ENCODE peak calls at places on chromosome 11, in four cellular contexts. L is ovary, Y is aorta, J is mesendoderm. G is an unnamed sample.

GRCh38 chr11:110389946-110390345 is 39.8 kb upstream of the FDX1 start:
- DNase-seq in Y (no peak), J (no peak), L (no peak), G (no peak)

GRCh38 chr11:20119315-20119714 is 41.0 kb downstream of the DBX1 start:
- DNase-seq in J (no peak), L (no peak), Y (no peak), G (no peak)

GRCh38 chr11:119531091-119531490 is 108.1 kb upstream of the THY1 start:
- DNase-seq in Y (no peak), L (no peak), J (no peak), G (no peak)

GRCh38 chr11:128294001-128294684 is 293.2 kb downstream of the ETS1 start:
- DNase-seq in Y (no peak), L (no peak), J (no peak), G (no peak)

GRCh38 chr11:133753150-133753549 is 92.2 kb downstream of the SPATA19 start:
- DNase-seq in L (no peak), Y (no peak), J (no peak), G (no peak)

GRCh38 chr11:105132716-105133511 is 6.7 kb downstream of the CARD18 start:
- DNase-seq in J (no peak), Y (no peak), L (no peak), G (no peak)

GRCh38 chr11:73194593-73194992 is 23.5 kb upstream of the P2RY2 start:
- DNase-seq in J (no peak), Y (peak), L (no peak), G (peak)

GRCh38 chr11:64305691-64306562 is 603 bp downstream of the ESRRA start:
- DNase-seq in Y (peak), L (peak), J (peak), G (peak)

GRCh38 chr11:111186308-111186967 is 59.1 kb upstream of the POU2AF2 start:
- DNase-seq in J (no peak), Y (no peak), L (no peak), G (no peak)

GRCh38 chr11:28464252-28464867 is 356.2 kb downstream of the METTL15 start:
- DNase-seq in Y (no peak), J (no peak), L (no peak), G (no peak)

GRCh38 chr11:45051621-45052020 is 94.8 kb upstream of the PRDM11 start:
- DNase-seq in J (no peak), Y (no peak), L (no peak), G (no peak)

GRCh38 chr11:1192741-1193325 is 30.0 kb upstream of the MUC5B start:
- DNase-seq in J (no peak), L (no peak), Y (peak), G (no peak)

GRCh38 chr11:96744697-96745096 is 354.9 kb downstream of the JRKL start:
- DNase-seq in Y (no peak), J (no peak), L (no peak), G (no peak)

GRCh38 chr11:112852141-112852853 is 108.9 kb upstream of the NCAM1 start:
- DNase-seq in Y (no peak), J (no peak), L (no peak), G (no peak)

DNA sequence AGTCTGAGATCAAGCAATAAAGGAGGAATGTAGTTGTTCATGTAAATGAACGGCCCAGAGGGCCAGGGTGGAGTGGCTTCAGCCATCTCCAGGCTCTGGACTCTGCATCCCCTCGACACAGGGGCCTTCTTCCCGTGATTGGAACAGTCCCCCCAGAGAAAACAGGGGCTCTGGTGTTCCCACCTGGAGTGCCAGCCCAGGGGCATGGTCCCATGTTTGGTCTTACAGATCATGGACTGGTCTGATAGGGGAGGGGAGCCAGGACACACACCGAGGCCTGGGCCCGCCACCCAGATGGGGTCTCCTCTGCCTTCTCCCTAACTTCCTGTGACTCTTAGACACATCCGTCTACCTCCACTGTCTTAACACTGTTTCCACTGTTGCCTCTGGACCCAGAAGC is 38.5 kb upstream of the CTTN start:
- DNase-seq in Y (no peak), J (no peak), L (no peak), G (no peak)
- H3K27ac ChIP-seq in Y (no peak), J (no peak), L (no peak), G (no peak)

DNA sequence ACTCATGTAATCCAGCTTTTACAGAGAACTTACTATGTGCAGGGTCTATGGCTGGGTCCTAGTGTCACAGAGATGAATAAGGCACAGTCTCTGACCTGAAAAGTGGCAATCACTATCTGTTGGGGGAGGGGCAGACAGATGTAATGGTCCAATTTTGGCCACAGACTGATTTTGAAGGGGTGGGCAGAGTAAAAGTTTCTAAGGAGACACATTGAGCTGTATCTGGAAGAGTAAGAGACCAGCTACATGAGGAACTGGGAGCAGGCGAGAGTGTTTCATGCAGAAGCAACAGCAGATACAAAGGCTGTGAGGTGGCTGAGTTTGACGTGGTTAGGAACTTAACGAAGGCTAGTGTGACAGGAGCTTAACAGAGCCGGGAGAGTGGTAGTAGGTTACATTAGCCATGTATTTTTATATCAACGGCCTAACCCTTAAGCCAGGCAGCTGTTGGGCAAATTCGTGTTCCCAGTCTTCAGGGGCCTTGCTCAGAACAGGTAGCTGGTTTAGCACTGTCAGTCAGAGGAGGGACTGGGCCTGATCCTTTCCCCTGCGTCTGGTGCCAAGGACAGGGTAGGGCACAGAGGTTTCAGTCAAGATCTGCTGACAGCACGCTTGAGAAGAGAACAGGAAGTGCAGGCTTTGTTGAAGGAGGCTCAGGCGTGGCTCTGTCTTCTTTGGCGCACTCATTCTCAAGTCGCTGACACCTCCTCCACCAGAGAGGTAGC is 1.4 kb upstream of the STIM1 start:
- DNase-seq in L (no peak), J (no peak), Y (peak), G (peak)
- H3K4me3 ChIP-seq in L (no peak), J (no peak), Y (no peak), G (no peak)

DNA sequence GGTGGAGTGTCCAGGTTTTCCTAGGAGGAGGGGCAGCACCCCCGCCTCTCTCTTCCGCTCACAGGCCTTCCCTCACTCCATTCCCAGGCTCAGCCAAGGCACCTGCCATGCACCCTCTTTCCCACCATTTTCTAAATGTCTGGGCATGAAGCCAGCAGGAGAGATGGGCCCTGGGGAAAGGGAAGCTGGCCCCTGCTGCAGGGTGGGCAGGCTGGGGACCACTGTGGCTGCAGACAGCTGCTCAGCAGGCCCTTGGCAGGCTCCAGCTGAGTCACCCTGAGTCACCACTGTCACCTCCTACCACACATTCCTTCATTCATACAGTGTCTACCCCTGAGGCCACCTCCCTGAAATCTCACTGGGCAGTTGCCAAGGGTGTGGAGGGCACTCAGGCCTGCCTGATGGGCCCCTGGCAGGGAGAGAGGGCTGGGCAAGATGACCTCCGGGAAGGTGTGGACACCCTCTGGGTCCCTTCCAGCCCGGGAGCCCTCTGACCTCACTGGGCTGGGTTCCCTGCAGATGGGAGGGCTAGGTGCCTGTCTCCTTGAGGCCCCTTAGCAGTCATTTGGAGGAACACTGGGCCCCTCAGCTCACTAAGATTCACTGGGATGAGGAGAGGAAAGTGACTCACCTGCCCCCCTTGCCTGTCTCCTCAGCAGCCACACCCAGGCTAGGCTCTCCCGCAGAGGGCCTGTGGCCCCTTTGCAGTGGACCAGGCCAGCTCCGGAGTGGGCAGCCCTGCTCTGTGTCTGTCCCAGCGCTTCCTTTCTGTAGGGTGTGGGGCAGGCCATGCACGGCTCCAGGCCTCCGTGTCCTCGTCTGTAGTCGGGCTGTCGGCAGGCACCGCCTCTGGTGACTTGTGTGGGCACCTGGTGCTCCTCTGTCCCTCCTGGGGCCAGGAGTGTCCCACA is 7.8 kb downstream of the MYEOV start:
- DNase-seq in Y (peak), L (no peak), J (peak), G (peak)
- H3K27ac ChIP-seq in Y (no peak), L (no peak), J (no peak), G (peak)

DNA sequence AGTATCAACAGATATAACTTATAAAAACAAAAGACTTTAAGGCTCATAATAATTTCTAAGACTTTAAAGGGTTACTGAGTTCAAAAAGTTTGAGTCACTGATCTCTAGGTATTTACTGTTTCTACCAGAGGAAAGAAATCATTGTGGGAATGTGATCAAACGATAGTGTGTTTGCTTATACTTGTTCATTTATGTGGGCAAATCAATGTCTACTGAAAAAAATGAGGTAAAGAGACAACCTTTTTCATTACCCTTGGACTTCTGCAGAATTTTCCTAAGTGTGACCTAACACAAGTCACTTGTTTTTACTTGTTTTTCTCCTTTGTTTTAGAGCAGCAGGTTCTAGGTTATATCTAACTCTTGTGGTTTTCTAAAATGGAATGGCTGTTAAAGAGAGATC is 65.4 kb downstream of the PRR5L start:
- DNase-seq in L (no peak), Y (no peak), J (no peak), G (no peak)
- H3K4me3 ChIP-seq in L (no peak), Y (no peak), J (no peak), G (no peak)

GRCh38 chr11:3866836-3867208 is 11.4 kb downstream of the STIM1 start:
- DNase-seq in J (no peak), L (no peak), Y (no peak), G (no peak)

GRCh38 chr11:3867209-3868071 is 12.0 kb downstream of the STIM1 start:
- DNase-seq in Y (no peak), J (peak), L (no peak), G (no peak)

GRCh38 chr11:3861698-3862097 is 6.2 kb downstream of the STIM1 start:
- DNase-seq in J (no peak), Y (no peak), L (no peak), G (no peak)

GRCh38 chr11:3866206-3866605 is 10.7 kb downstream of the STIM1 start:
- DNase-seq in Y (no peak), J (peak), L (no peak), G (no peak)

GRCh38 chr11:3865388-3866193 is 10.1 kb downstream of the STIM1 start:
- DNase-seq in J (no peak), Y (no peak), L (no peak), G (no peak)
- H3K27ac ChIP-seq in J (no peak), Y (peak), L (no peak), G (peak)

GRCh38 chr11:5624489-5625278 is at the start of gene TRIM34:
- DNase-seq in Y (peak), L (peak), J (peak), G (peak)
- H3K4me3 ChIP-seq in Y (peak), L (peak), J (no peak), G (peak)

GRCh38 chr11:94793002-94793401 is 24.8 kb downstream of the AMOTL1 start:
- DNase-seq in J (no peak), L (no peak), Y (no peak), G (no peak)
- H3K27ac ChIP-seq in J (no peak), L (no peak), Y (no peak), G (peak)

DNA sequence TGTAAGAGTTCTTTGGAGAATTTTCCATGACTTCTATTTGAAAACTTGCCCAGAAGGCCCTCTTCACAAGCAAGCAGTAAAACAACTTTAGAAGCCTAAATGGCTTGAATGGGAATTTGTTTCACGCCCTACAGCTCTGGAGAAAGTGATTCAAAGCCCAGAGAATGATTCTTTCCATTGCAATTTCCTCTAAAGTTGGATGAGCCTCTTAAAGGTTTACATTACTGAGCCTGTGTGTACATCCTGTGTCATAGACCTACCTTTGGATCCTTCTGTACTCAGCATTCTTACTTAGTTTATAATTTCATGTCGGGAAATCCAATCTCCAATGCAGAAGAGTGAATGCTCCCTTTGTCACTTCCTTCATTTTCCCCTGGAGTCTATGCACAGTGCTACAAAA is 6.8 kb upstream of the OR8B3 start:
- DNase-seq in J (no peak), Y (no peak), L (no peak), G (no peak)
- H3K4me3 ChIP-seq in J (no peak), Y (no peak), L (no peak), G (no peak)

GRCh38 chr11:33384251-33384650 is 127.1 kb downstream of the HIPK3 start:
- DNase-seq in Y (no peak), J (no peak), L (no peak), G (no peak)

GRCh38 chr11:33387996-33388395 is 130.8 kb downstream of the HIPK3 start:
- DNase-seq in L (no peak), J (no peak), Y (no peak), G (no peak)

GRCh38 chr11:33388793-33389525 is 131.8 kb downstream of the HIPK3 start:
- DNase-seq in L (no peak), J (no peak), Y (no peak), G (no peak)

GRCh38 chr11:33389635-33390034 is 132.5 kb downstream of the HIPK3 start:
- DNase-seq in J (no peak), L (no peak), Y (no peak), G (no peak)

GRCh38 chr11:33387586-33387985 is 130.4 kb downstream of the HIPK3 start:
- DNase-seq in Y (no peak), L (no peak), J (no peak), G (no peak)
- H3K27ac ChIP-seq in Y (no peak), L (no peak), J (no peak), G (no peak)

G was measured in transverse colon.